ENCODE peak calls at places on chromosomes 1 and 21, in eight cellular contexts. B is astrocyte of the spinal cord; A is SW480; V is fibroblast of the aortic adventitia; C is CD8-positive, alpha-beta T cell; F is H4; N is HEK293T; S is SK-N-SH. U is an unnamed sample.

GRCh38 chr1:22137006-22137720 is 5.7 kb downstream of the WNT4 start:
- DNase-seq in B (peak), A (no peak), V (no peak), C (no peak), F (no peak), N (no peak), S (no peak), U (no peak)

GRCh38 chr21:44618504-44618903 is 6.6 kb downstream of the KRTAP10-8 start:
- DNase-seq in B (no peak), A (peak), V (peak), C (no peak), F (no peak), N (no peak), S (no peak), U (no peak)

GRCh38 chr1:55216078-55216477 is 914 bp upstream of the USP24 start:
- DNase-seq in B (no peak), A (no peak), V (no peak), C (no peak), F (no peak), N (no peak), S (peak), U (no peak)

GRCh38 chr1:224264321-224264720 is 65.7 kb downstream of the NVL start:
- DNase-seq in B (no peak), A (no peak), V (no peak), C (no peak), F (peak), N (no peak), S (no peak), U (no peak)

GRCh38 chr1:236508593-236509027 is 15.2 kb upstream of the LGALS8 start:
- DNase-seq in B (no peak), A (peak), V (no peak), C (no peak), F (no peak), N (no peak), S (no peak), U (no peak)

GRCh38 chr1:70042090-70042716 is 163.2 kb downstream of the LRRC40 start:
- DNase-seq in B (peak), A (no peak), V (peak), C (no peak), F (no peak), N (no peak), S (no peak), U (peak)

GRCh38 chr1:117820694-117821381 is 108.6 kb downstream of the GDAP2 start:
- DNase-seq in B (no peak), A (no peak), V (peak), C (no peak), F (peak), N (no peak), S (peak), U (peak)

GRCh38 chr1:103112535-103112934 is 4.2 kb upstream of the COL11A1 start:
- DNase-seq in B (peak), A (no peak), V (no peak), C (no peak), F (no peak), N (no peak), S (no peak), U (no peak)

GRCh38 chr1:58031416-58031815 is 515.1 kb downstream of the OMA1 start:
- DNase-seq in B (no peak), A (no peak), V (no peak), C (no peak), F (no peak), N (no peak), S (no peak), U (no peak)

GRCh38 chr21:25809013-25809412 is 74.2 kb downstream of the GABPA start:
- DNase-seq in B (no peak), A (no peak), V (peak), C (no peak), F (no peak), N (no peak), S (no peak), U (peak)

GRCh38 chr1:17661546-17662157 is 93.5 kb upstream of the ACTL8 start:
- DNase-seq in B (peak), A (peak), V (peak), C (peak), F (peak), N (peak), S (peak), U (peak)

GRCh38 chr1:32066489-32066873 is 6.3 kb upstream of the TMEM39B start:
- DNase-seq in B (peak), A (no peak), V (peak), C (no peak), F (peak), N (no peak), S (no peak), U (peak)

GRCh38 chr1:182279724-182280506 is 111.7 kb downstream of the GLUL start:
- DNase-seq in B (no peak), A (peak), V (no peak), C (no peak), F (no peak), N (no peak), S (peak), U (peak)

GRCh38 chr1:10679521-10680220 is 116.8 kb downstream of the CASZ1 start:
- DNase-seq in B (peak), A (peak), V (peak), C (no peak), F (peak), N (peak), S (peak), U (peak)

GRCh38 chr1:101236546-101237228 is at the start of gene S1PR1:
- DNase-seq in B (peak), A (no peak), V (peak), C (peak), F (peak), N (peak), S (peak), U (peak)

GRCh38 chr1:71565267-71565666 is 484.4 kb upstream of the ZRANB2 start:
- DNase-seq in B (no peak), A (no peak), V (peak), C (no peak), F (peak), N (no peak), S (no peak), U (peak)

GRCh38 chr1:22206551-22207125 is 63.7 kb upstream of the WNT4 start:
- DNase-seq in B (no peak), A (no peak), V (no peak), C (no peak), F (no peak), N (no peak), S (no peak), U (no peak)

GRCh38 chr1:36166136-36166535 is 10.2 kb downstream of the MAP7D1 start:
- DNase-seq in B (no peak), A (no peak), V (no peak), C (no peak), F (no peak), N (no peak), S (no peak), U (no peak)

GRCh38 chr1:165114022-165114888 is 242.3 kb downstream of the LMX1A start:
- DNase-seq in B (peak), A (peak), V (peak), C (no peak), F (peak), N (peak), S (peak), U (peak)

GRCh38 chr1:202205523-202206190 is 12.1 kb downstream of the LGR6 start:
- DNase-seq in B (no peak), A (no peak), V (no peak), C (no peak), F (no peak), N (no peak), S (no peak), U (no peak)

GRCh38 chr1:117796226-117796625 is 133.2 kb downstream of the GDAP2 start:
- DNase-seq in B (no peak), A (no peak), V (no peak), C (no peak), F (no peak), N (no peak), S (no peak), U (peak)

GRCh38 chr1:25673962-25674928 is 57.7 kb downstream of the MAN1C1 start:
- DNase-seq in B (no peak), A (no peak), V (no peak), C (no peak), F (no peak), N (no peak), S (no peak), U (no peak)

GRCh38 chr1:56819393-56819899 is at the start of gene FYB2:
- DNase-seq in B (peak), A (peak), V (no peak), C (no peak), F (no peak), N (no peak), S (no peak), U (no peak)

GRCh38 chr1:71828431-71829012 is 453.8 kb downstream of the NEGR1 start:
- DNase-seq in B (no peak), A (no peak), V (no peak), C (no peak), F (no peak), N (no peak), S (no peak), U (no peak)

GRCh38 chr1:201331166-201331565 is 46.3 kb downstream of the TNNT2 start:
- DNase-seq in B (no peak), A (no peak), V (no peak), C (no peak), F (no peak), N (no peak), S (no peak), U (no peak)

GRCh38 chr1:55813619-55814018 is 598.5 kb upstream of the USP24 start:
- DNase-seq in B (peak), A (peak), V (peak), C (no peak), F (no peak), N (no peak), S (no peak), U (peak)

GRCh38 chr21:37899141-37899540 is 17.1 kb downstream of the KCNJ6 start:
- DNase-seq in B (no peak), A (no peak), V (no peak), C (no peak), F (no peak), N (no peak), S (no peak), U (no peak)

GRCh38 chr1:61083799-61084385 is 1.5 kb downstream of the NFIA start:
- DNase-seq in B (peak), A (peak), V (peak), C (no peak), F (no peak), N (no peak), S (no peak), U (no peak)

GRCh38 chr1:5481889-5482288 is 510.3 kb downstream of the NPHP4 start:
- DNase-seq in B (no peak), A (peak), V (no peak), C (peak), F (no peak), N (peak), S (no peak), U (no peak)

GRCh38 chr1:52140633-52141512 is 1.0 kb upstream of the ZFYVE9 start:
- DNase-seq in B (peak), A (no peak), V (peak), C (no peak), F (no peak), N (no peak), S (peak), U (no peak)

GRCh38 chr1:7436056-7437005 is 334.8 kb upstream of the VAMP3 start:
- DNase-seq in B (no peak), A (no peak), V (no peak), C (no peak), F (no peak), N (no peak), S (no peak), U (no peak)

GRCh38 chr1:183586455-183586854 is 3.8 kb downstream of the NCF2 start:
- DNase-seq in B (no peak), A (no peak), V (no peak), C (no peak), F (no peak), N (no peak), S (no peak), U (no peak)

GRCh38 chr1:34167091-34167788 is 2.2 kb upstream of the CSMD2 start:
- DNase-seq in B (no peak), A (no peak), V (no peak), C (no peak), F (no peak), N (no peak), S (no peak), U (no peak)

GRCh38 chr1:67162954-67163353 is 3.3 kb upstream of the IL23R start:
- DNase-seq in B (peak), A (peak), V (peak), C (no peak), F (peak), N (no peak), S (no peak), U (peak)

GRCh38 chr21:43362928-43363314 is 64.0 kb downstream of the SIK1 start:
- DNase-seq in B (peak), A (no peak), V (no peak), C (no peak), F (no peak), N (no peak), S (no peak), U (no peak)

U was measured in fibroblast of mammary gland.